ENCODE peak calls at places on chromosomes 16 and 17, in five cellular contexts. A is LoVo; K is HEK293T; M is stimulated activated naive CD8-positive, alpha-beta T cell treated with anti-CD3 and anti-CD28 coated beads, Interleukin-15, amount 100 ng/mL, for 72 hours; E is SK-MEL-5. O is an unnamed sample.

GRCh38 chr17:76687278-76688164 is 23.2 kb downstream of the MXRA7 start:
- DNase-seq in A (no peak), K (no peak), M (no peak), E (no peak), O (peak)

GRCh38 chr16:65355706-65356105 is 233.8 kb upstream of the CDH11 start:
- DNase-seq in A (no peak), K (no peak), M (no peak), E (no peak), O (no peak)

GRCh38 chr17:79420318-79421243 is 190.3 kb downstream of the RBFOX3 start:
- DNase-seq in A (no peak), K (peak), M (peak), E (peak), O (no peak)

GRCh38 chr16:47162670-47163420 is 19.1 kb upstream of the NETO2 start:
- DNase-seq in A (no peak), K (no peak), M (no peak), E (peak), O (no peak)

GRCh38 chr17:49353607-49354006 is 8.4 kb downstream of the ZNF652 start:
- DNase-seq in A (no peak), K (no peak), M (no peak), E (no peak), O (no peak)

GRCh38 chr17:80116923-80117380 is 15.6 kb downstream of the GAA start:
- DNase-seq in A (no peak), K (no peak), M (no peak), E (no peak), O (no peak)

GRCh38 chr17:64236827-64237403 is 26.1 kb downstream of the TEX2 start:
- DNase-seq in A (no peak), K (peak), M (no peak), E (peak), O (no peak)

GRCh38 chr17:62916684-62917571 is 49.1 kb upstream of the TANC2 start:
- DNase-seq in A (no peak), K (no peak), M (no peak), E (no peak), O (no peak)

GRCh38 chr17:153851-154250 is 16.5 kb downstream of the SCGB1C2 start:
- DNase-seq in A (no peak), K (no peak), M (no peak), E (no peak), O (no peak)

GRCh38 chr17:66494023-66494803 is 191.8 kb downstream of the PRKCA start:
- DNase-seq in A (no peak), K (no peak), M (no peak), E (peak), O (no peak)

GRCh38 chr17:77373298-77374169 is 232.8 kb downstream of the SEC14L1 start:
- DNase-seq in A (no peak), K (peak), M (peak), E (no peak), O (no peak)

GRCh38 chr17:78342438-78343098 is 17.3 kb downstream of the SOCS3 start:
- DNase-seq in A (no peak), K (no peak), M (no peak), E (no peak), O (peak)

GRCh38 chr17:50065056-50065455 is 9.1 kb downstream of the ITGA3 start:
- DNase-seq in A (no peak), K (no peak), M (no peak), E (no peak), O (no peak)

GRCh38 chr16:11605564-11605886 is 18.8 kb upstream of the LITAF start:
- DNase-seq in A (no peak), K (no peak), M (no peak), E (no peak), O (no peak)

GRCh38 chr17:66906321-66907278 is 57.9 kb upstream of the CACNG4 start:
- DNase-seq in A (peak), K (peak), M (peak), E (peak), O (no peak)

GRCh38 chr16:84841787-84842300 is 22.1 kb downstream of the CRISPLD2 start:
- DNase-seq in A (no peak), K (no peak), M (no peak), E (no peak), O (no peak)

GRCh38 chr17:59572301-59572924 is 7.0 kb downstream of the DHX40 start:
- DNase-seq in A (no peak), K (no peak), M (peak), E (no peak), O (no peak)

GRCh38 chr17:58111676-58112075 is 28.5 kb downstream of the DYNLL2 start:
- DNase-seq in A (no peak), K (no peak), M (no peak), E (no peak), O (no peak)

GRCh38 chr17:32142038-32142856 is at the start of gene RHOT1:
- DNase-seq in A (peak), K (peak), M (peak), E (peak), O (peak)

GRCh38 chr16:86199182-86199581 is 300.2 kb downstream of the IRF8 start:
- DNase-seq in A (no peak), K (no peak), M (no peak), E (no peak), O (no peak)

GRCh38 chr17:39183766-39184165 is 13.7 kb downstream of the CACNB1 start:
- DNase-seq in A (no peak), K (no peak), M (no peak), E (no peak), O (no peak)

GRCh38 chr17:71313866-71314265 is 807.0 kb upstream of the SOX9 start:
- DNase-seq in A (no peak), K (no peak), M (no peak), E (no peak), O (no peak)

GRCh38 chr16:85027968-85028637 is 508 bp downstream of the KIAA0513 start:
- DNase-seq in A (no peak), K (no peak), M (peak), E (no peak), O (no peak)

GRCh38 chr16:84119368-84119767 is 2.6 kb upstream of the MBTPS1 start:
- DNase-seq in A (no peak), K (no peak), M (no peak), E (no peak), O (no peak)

GRCh38 chr16:12296991-12297390 is 320.5 kb downstream of the SNX29 start:
- DNase-seq in A (no peak), K (no peak), M (no peak), E (no peak), O (no peak)

GRCh38 chr16:21611178-21611545 is 11.8 kb downstream of the METTL9 start:
- DNase-seq in A (no peak), K (no peak), M (no peak), E (no peak), O (no peak)

GRCh38 chr17:2484876-2485275 is 26.8 kb downstream of the METTL16 start:
- DNase-seq in A (no peak), K (peak), M (no peak), E (no peak), O (no peak)

GRCh38 chr16:67055712-67056487 is 27.0 kb downstream of the CBFB start:
- DNase-seq in A (peak), K (no peak), M (peak), E (peak), O (no peak)

GRCh38 chr17:73192894-73193701 is at the start of gene COG1:
- DNase-seq in A (peak), K (peak), M (peak), E (peak), O (no peak)

GRCh38 chr16:11620243-11621003 is 33.7 kb upstream of the LITAF start:
- DNase-seq in A (no peak), K (no peak), M (no peak), E (no peak), O (no peak)

GRCh38 chr16:10805362-10805761 is 13.2 kb downstream of the TVP23A start:
- DNase-seq in A (no peak), K (no peak), M (no peak), E (peak), O (no peak)

GRCh38 chr17:17741346-17742023 is 60.2 kb downstream of the RAI1 start:
- DNase-seq in A (no peak), K (no peak), M (no peak), E (no peak), O (peak)

GRCh38 chr16:30011505-30012480 is 966 bp upstream of the DOC2A start:
- DNase-seq in A (no peak), K (no peak), M (no peak), E (no peak), O (no peak)

GRCh38 chr16:75319513-75320401 is 68.3 kb upstream of the BCAR1 start:
- DNase-seq in A (no peak), K (no peak), M (peak), E (no peak), O (no peak)

GRCh38 chr17:78176548-78177025 is 8.2 kb downstream of the SYNGR2 start:
- DNase-seq in A (no peak), K (peak), M (peak), E (peak), O (peak)

GRCh38 chr17:75130059-75130631 is 1.4 kb downstream of the NT5C start:
- DNase-seq in A (no peak), K (no peak), M (no peak), E (no peak), O (no peak)

GRCh38 chr17:6679241-6679640 is 27.7 kb downstream of the C17orf100 start:
- DNase-seq in A (no peak), K (no peak), M (no peak), E (no peak), O (no peak)

GRCh38 chr17:8935194-8935593 is 30.3 kb downstream of the PIK3R5 start:
- DNase-seq in A (peak), K (no peak), M (peak), E (no peak), O (no peak)

GRCh38 chr17:56652608-56653007 is 59.1 kb downstream of the NOG start:
- DNase-seq in A (no peak), K (no peak), M (no peak), E (no peak), O (no peak)